ENCODE peak calls at places on chromosome 20, in eight cellular contexts. One of them, this sample, is unnamed.

GRCh38 chr20:23287366-23288190 is 63.0 kb upstream of the NXT1 start:
- DNase-seq in mucosa of descending colon: no peak
- DNase-seq in GM13976: no peak
- DNase-seq in left lung: no peak
- DNase-seq in spleen: peak
- DNase-seq in mesothelial cell of epicardium: no peak
- DNase-seq in epithelial cell of esophagus: no peak
- DNase-seq in right lobe of liver: no peak
- DNase-seq in this sample: no peak

GRCh38 chr20:50582591-50583234 is 72.5 kb downstream of the PTPN1 start:
- DNase-seq in mucosa of descending colon: no peak
- DNase-seq in GM13976: no peak
- DNase-seq in left lung: no peak
- DNase-seq in spleen: peak
- DNase-seq in mesothelial cell of epicardium: no peak
- DNase-seq in epithelial cell of esophagus: no peak
- DNase-seq in right lobe of liver: no peak
- DNase-seq in this sample: no peak

GRCh38 chr20:25058051-25058796 is at the start of gene ACSS1:
- DNase-seq in mucosa of descending colon: peak
- DNase-seq in GM13976: peak
- DNase-seq in left lung: peak
- DNase-seq in spleen: peak
- DNase-seq in mesothelial cell of epicardium: no peak
- DNase-seq in epithelial cell of esophagus: no peak
- DNase-seq in right lobe of liver: peak
- DNase-seq in this sample: no peak

GRCh38 chr20:47164076-47164634 is 192.3 kb downstream of the ZMYND8 start:
- DNase-seq in mucosa of descending colon: no peak
- DNase-seq in GM13976: no peak
- DNase-seq in left lung: no peak
- DNase-seq in spleen: no peak
- DNase-seq in mesothelial cell of epicardium: no peak
- DNase-seq in epithelial cell of esophagus: no peak
- DNase-seq in right lobe of liver: no peak
- DNase-seq in this sample: no peak

GRCh38 chr20:8152183-8152582 is 20.1 kb downstream of the PLCB1 start:
- DNase-seq in mucosa of descending colon: no peak
- DNase-seq in GM13976: no peak
- DNase-seq in left lung: no peak
- DNase-seq in spleen: no peak
- DNase-seq in mesothelial cell of epicardium: no peak
- DNase-seq in epithelial cell of esophagus: peak
- DNase-seq in right lobe of liver: no peak
- DNase-seq in this sample: no peak

GRCh38 chr20:32742322-32743236 is 688 bp downstream of the COMMD7 start:
- DNase-seq in mucosa of descending colon: no peak
- DNase-seq in GM13976: no peak
- DNase-seq in left lung: no peak
- DNase-seq in spleen: peak
- DNase-seq in mesothelial cell of epicardium: no peak
- DNase-seq in epithelial cell of esophagus: no peak
- DNase-seq in right lobe of liver: no peak
- DNase-seq in this sample: no peak

GRCh38 chr20:1803216-1804128 is 91.7 kb upstream of the SIRPA start:
- DNase-seq in mucosa of descending colon: peak
- DNase-seq in GM13976: peak
- DNase-seq in left lung: peak
- DNase-seq in spleen: peak
- DNase-seq in mesothelial cell of epicardium: no peak
- DNase-seq in epithelial cell of esophagus: peak
- DNase-seq in right lobe of liver: peak
- DNase-seq in this sample: peak

GRCh38 chr20:23629017-23629541 is 8.7 kb downstream of the CST3 start:
- DNase-seq in mucosa of descending colon: peak
- DNase-seq in GM13976: no peak
- DNase-seq in left lung: peak
- DNase-seq in spleen: no peak
- DNase-seq in mesothelial cell of epicardium: no peak
- DNase-seq in epithelial cell of esophagus: peak
- DNase-seq in right lobe of liver: no peak
- DNase-seq in this sample: no peak

GRCh38 chr20:45406260-45407066 is 1.6 kb upstream of the DBNDD2 start:
- DNase-seq in mucosa of descending colon: peak
- DNase-seq in GM13976: peak
- DNase-seq in left lung: peak
- DNase-seq in spleen: peak
- DNase-seq in mesothelial cell of epicardium: no peak
- DNase-seq in epithelial cell of esophagus: peak
- DNase-seq in right lobe of liver: peak
- DNase-seq in this sample: peak

GRCh38 chr20:57663681-57664451 is 43.6 kb upstream of the ZBP1 start:
- DNase-seq in mucosa of descending colon: no peak
- DNase-seq in GM13976: no peak
- DNase-seq in left lung: no peak
- DNase-seq in spleen: peak
- DNase-seq in mesothelial cell of epicardium: no peak
- DNase-seq in epithelial cell of esophagus: no peak
- DNase-seq in right lobe of liver: peak
- DNase-seq in this sample: no peak

GRCh38 chr20:17992224-17992637 is 23.4 kb downstream of the MGME1 start:
- DNase-seq in mucosa of descending colon: no peak
- DNase-seq in GM13976: peak
- DNase-seq in left lung: no peak
- DNase-seq in spleen: no peak
- DNase-seq in mesothelial cell of epicardium: no peak
- DNase-seq in epithelial cell of esophagus: no peak
- DNase-seq in right lobe of liver: no peak
- DNase-seq in this sample: no peak

GRCh38 chr20:49366687-49367086 is 88.8 kb upstream of the ZNFX1 start:
- DNase-seq in mucosa of descending colon: no peak
- DNase-seq in GM13976: no peak
- DNase-seq in left lung: no peak
- DNase-seq in spleen: no peak
- DNase-seq in mesothelial cell of epicardium: no peak
- DNase-seq in epithelial cell of esophagus: no peak
- DNase-seq in right lobe of liver: no peak
- DNase-seq in this sample: no peak

GRCh38 chr20:49207071-49207470 is 12.1 kb upstream of the DDX27 start:
- DNase-seq in mucosa of descending colon: no peak
- DNase-seq in GM13976: peak
- DNase-seq in left lung: no peak
- DNase-seq in spleen: peak
- DNase-seq in mesothelial cell of epicardium: no peak
- DNase-seq in epithelial cell of esophagus: no peak
- DNase-seq in right lobe of liver: no peak
- DNase-seq in this sample: no peak

GRCh38 chr20:57959018-57959417 is 249.2 kb upstream of the PMEPA1 start:
- DNase-seq in mucosa of descending colon: no peak
- DNase-seq in GM13976: no peak
- DNase-seq in left lung: no peak
- DNase-seq in spleen: no peak
- DNase-seq in mesothelial cell of epicardium: no peak
- DNase-seq in epithelial cell of esophagus: no peak
- DNase-seq in right lobe of liver: peak
- DNase-seq in this sample: no peak

GRCh38 chr20:20219016-20219415 is 148.9 kb upstream of the INSM1 start:
- DNase-seq in mucosa of descending colon: no peak
- DNase-seq in GM13976: no peak
- DNase-seq in left lung: no peak
- DNase-seq in spleen: no peak
- DNase-seq in mesothelial cell of epicardium: no peak
- DNase-seq in epithelial cell of esophagus: no peak
- DNase-seq in right lobe of liver: no peak
- DNase-seq in this sample: no peak

GRCh38 chr20:45153756-45154155 is 20.9 kb upstream of the PI3 start:
- DNase-seq in mucosa of descending colon: no peak
- DNase-seq in GM13976: no peak
- DNase-seq in left lung: no peak
- DNase-seq in spleen: no peak
- DNase-seq in mesothelial cell of epicardium: no peak
- DNase-seq in epithelial cell of esophagus: no peak
- DNase-seq in right lobe of liver: no peak
- DNase-seq in this sample: no peak

GRCh38 chr20:32820000-32820697 is 395 bp downstream of the MAPRE1 start:
- DNase-seq in mucosa of descending colon: peak
- DNase-seq in GM13976: peak
- DNase-seq in left lung: no peak
- DNase-seq in spleen: peak
- DNase-seq in mesothelial cell of epicardium: peak
- DNase-seq in epithelial cell of esophagus: peak
- DNase-seq in right lobe of liver: no peak
- DNase-seq in this sample: peak

GRCh38 chr20:16462711-16463110 is 110.5 kb downstream of the KIF16B start:
- DNase-seq in mucosa of descending colon: no peak
- DNase-seq in GM13976: no peak
- DNase-seq in left lung: no peak
- DNase-seq in spleen: no peak
- DNase-seq in mesothelial cell of epicardium: no peak
- DNase-seq in epithelial cell of esophagus: no peak
- DNase-seq in right lobe of liver: no peak
- DNase-seq in this sample: no peak

GRCh38 chr20:47676219-47676721 is 109.0 kb downstream of the SULF2 start:
- DNase-seq in mucosa of descending colon: no peak
- DNase-seq in GM13976: peak
- DNase-seq in left lung: no peak
- DNase-seq in spleen: peak
- DNase-seq in mesothelial cell of epicardium: no peak
- DNase-seq in epithelial cell of esophagus: no peak
- DNase-seq in right lobe of liver: no peak
- DNase-seq in this sample: no peak

GRCh38 chr20:32535316-32535952 is 49.7 kb downstream of the NOL4L start:
- DNase-seq in mucosa of descending colon: no peak
- DNase-seq in GM13976: no peak
- DNase-seq in left lung: peak
- DNase-seq in spleen: no peak
- DNase-seq in mesothelial cell of epicardium: no peak
- DNase-seq in epithelial cell of esophagus: no peak
- DNase-seq in right lobe of liver: no peak
- DNase-seq in this sample: no peak

GRCh38 chr20:23298155-23298554 is 52.4 kb upstream of the NXT1 start:
- DNase-seq in mucosa of descending colon: no peak
- DNase-seq in GM13976: no peak
- DNase-seq in left lung: no peak
- DNase-seq in spleen: no peak
- DNase-seq in mesothelial cell of epicardium: no peak
- DNase-seq in epithelial cell of esophagus: peak
- DNase-seq in right lobe of liver: no peak
- DNase-seq in this sample: no peak

DNA sequence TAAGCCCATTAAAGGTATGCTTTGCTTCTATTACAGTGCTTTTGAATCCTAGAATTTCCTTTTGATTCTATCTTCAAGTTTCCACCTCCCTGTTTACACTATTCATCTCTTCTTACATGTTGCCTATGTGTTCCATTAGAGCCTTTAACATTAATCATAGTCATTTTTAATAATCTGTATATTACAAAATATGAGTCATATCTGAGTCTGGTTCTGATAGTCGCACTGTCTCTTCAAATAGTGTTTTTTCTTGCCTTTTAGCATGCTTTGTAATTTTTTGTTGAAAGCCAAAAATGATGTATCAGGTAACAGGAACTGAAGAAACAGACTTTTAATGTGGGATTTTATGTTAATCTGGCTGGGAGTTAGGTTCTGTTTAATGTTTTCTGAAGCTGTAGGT is 68.4 kb downstream of the DNAAF9 start:
- DNase-seq in mucosa of descending colon: no peak
- DNase-seq in GM13976: no peak
- DNase-seq in left lung: no peak
- DNase-seq in spleen: no peak
- DNase-seq in mesothelial cell of epicardium: no peak
- DNase-seq in epithelial cell of esophagus: no peak
- DNase-seq in right lobe of liver: no peak
- DNase-seq in this sample: no peak
- TF ChIP-seq CTCF in mucosa of descending colon: no peak
- TF ChIP-seq CTCF in GM13976: no peak
- TF ChIP-seq CTCF in left lung: no peak
- TF ChIP-seq CTCF in spleen: no peak
- TF ChIP-seq CTCF in mesothelial cell of epicardium: no peak
- TF ChIP-seq CTCF in epithelial cell of esophagus: no peak
- TF ChIP-seq CTCF in right lobe of liver: no peak
- TF ChIP-seq CTCF in this sample: no peak

GRCh38 chr20:63186528-63187316 is 29.2 kb downstream of the YTHDF1 start:
- DNase-seq in mucosa of descending colon: no peak
- DNase-seq in GM13976: no peak
- DNase-seq in left lung: peak
- DNase-seq in spleen: no peak
- DNase-seq in mesothelial cell of epicardium: no peak
- DNase-seq in epithelial cell of esophagus: peak
- DNase-seq in right lobe of liver: no peak
- DNase-seq in this sample: no peak
- TF ChIP-seq CTCF in mucosa of descending colon: no peak
- TF ChIP-seq CTCF in GM13976: no peak
- TF ChIP-seq CTCF in left lung: no peak
- TF ChIP-seq CTCF in spleen: no peak
- TF ChIP-seq CTCF in mesothelial cell of epicardium: no peak
- TF ChIP-seq CTCF in epithelial cell of esophagus: peak
- TF ChIP-seq CTCF in right lobe of liver: no peak
- TF ChIP-seq CTCF in this sample: peak

GRCh38 chr20:35510946-35511735 is 18.3 kb downstream of the C20orf173 start:
- DNase-seq in mucosa of descending colon: no peak
- DNase-seq in GM13976: no peak
- DNase-seq in left lung: no peak
- DNase-seq in spleen: no peak
- DNase-seq in mesothelial cell of epicardium: no peak
- DNase-seq in epithelial cell of esophagus: no peak
- DNase-seq in right lobe of liver: no peak
- DNase-seq in this sample: no peak

GRCh38 chr20:35514371-35514960 is 15.0 kb downstream of the C20orf173 start:
- DNase-seq in mucosa of descending colon: no peak
- DNase-seq in GM13976: no peak
- DNase-seq in left lung: no peak
- DNase-seq in spleen: no peak
- DNase-seq in mesothelial cell of epicardium: no peak
- DNase-seq in epithelial cell of esophagus: no peak
- DNase-seq in right lobe of liver: no peak
- DNase-seq in this sample: no peak

GRCh38 chr20:35508493-35509218 is 20.8 kb downstream of the C20orf173 start:
- DNase-seq in mucosa of descending colon: peak
- DNase-seq in GM13976: no peak
- DNase-seq in left lung: no peak
- DNase-seq in spleen: no peak
- DNase-seq in mesothelial cell of epicardium: no peak
- DNase-seq in epithelial cell of esophagus: no peak
- DNase-seq in right lobe of liver: no peak
- DNase-seq in this sample: no peak

GRCh38 chr20:35515341-35515740 is 14.1 kb downstream of the C20orf173 start:
- DNase-seq in mucosa of descending colon: no peak
- DNase-seq in GM13976: no peak
- DNase-seq in left lung: no peak
- DNase-seq in spleen: no peak
- DNase-seq in mesothelial cell of epicardium: no peak
- DNase-seq in epithelial cell of esophagus: no peak
- DNase-seq in right lobe of liver: no peak
- DNase-seq in this sample: no peak

GRCh38 chr20:35511814-35512420 is 17.5 kb downstream of the C20orf173 start:
- DNase-seq in mucosa of descending colon: peak
- DNase-seq in GM13976: no peak
- DNase-seq in left lung: no peak
- DNase-seq in spleen: no peak
- DNase-seq in mesothelial cell of epicardium: no peak
- DNase-seq in epithelial cell of esophagus: peak
- DNase-seq in right lobe of liver: no peak
- DNase-seq in this sample: peak
- TF ChIP-seq CTCF in mucosa of descending colon: no peak
- TF ChIP-seq CTCF in GM13976: peak
- TF ChIP-seq CTCF in left lung: no peak
- TF ChIP-seq CTCF in spleen: no peak
- TF ChIP-seq CTCF in mesothelial cell of epicardium: peak
- TF ChIP-seq CTCF in epithelial cell of esophagus: peak
- TF ChIP-seq CTCF in right lobe of liver: peak
- TF ChIP-seq CTCF in this sample: peak

GRCh38 chr20:52427960-52428359 is 236.4 kb upstream of the ZFP64 start:
- DNase-seq in mucosa of descending colon: no peak
- DNase-seq in GM13976: no peak
- DNase-seq in left lung: no peak
- DNase-seq in spleen: no peak
- DNase-seq in mesothelial cell of epicardium: no peak
- DNase-seq in epithelial cell of esophagus: no peak
- DNase-seq in right lobe of liver: no peak
- DNase-seq in this sample: no peak
- TF ChIP-seq CTCF in mucosa of descending colon: no peak
- TF ChIP-seq CTCF in GM13976: no peak
- TF ChIP-seq CTCF in left lung: no peak
- TF ChIP-seq CTCF in spleen: no peak
- TF ChIP-seq CTCF in mesothelial cell of epicardium: no peak
- TF ChIP-seq CTCF in epithelial cell of esophagus: no peak
- TF ChIP-seq CTCF in right lobe of liver: no peak
- TF ChIP-seq CTCF in this sample: no peak

This sample was measured in neural crest cell.